ENCODE peak calls at places on chromosomes 12 and 14, in four cellular contexts. A is HT1080, Z is mesendoderm, X is T-helper 2 cell. O is an unnamed sample.

GRCh38 chr14:84825481-84825880 is 704.5 kb upstream of the FLRT2 start:
- DNase-seq in A (peak), Z (peak), X (no peak), O (peak)

GRCh38 chr12:116759783-116760581 is 21.9 kb downstream of the RNFT2 start:
- DNase-seq in A (no peak), Z (peak), X (no peak), O (no peak)

GRCh38 chr14:83842536-83842935 is 1687.4 kb upstream of the FLRT2 start:
- DNase-seq in A (no peak), Z (no peak), X (no peak), O (no peak)

GRCh38 chr14:22003471-22003870 is 329.9 kb upstream of the OR4E1 start:
- DNase-seq in A (no peak), Z (no peak), X (no peak), O (no peak)

GRCh38 chr14:52013984-52014600 is 24.7 kb downstream of the RTRAF start:
- DNase-seq in A (no peak), Z (peak), X (no peak), O (no peak)

GRCh38 chr12:130716918-130717306 is 813 bp upstream of the RIMBP2 start:
- DNase-seq in A (no peak), Z (peak), X (no peak), O (no peak)

GRCh38 chr12:6237830-6238229 is 37.6 kb downstream of the CD9 start:
- DNase-seq in A (no peak), Z (no peak), X (no peak), O (no peak)

GRCh38 chr14:99635116-99635515 is 9.8 kb upstream of the HHIPL1 start:
- DNase-seq in A (no peak), Z (no peak), X (no peak), O (no peak)

GRCh38 chr14:49134940-49135339 is 451.2 kb downstream of the RPS29 start:
- DNase-seq in A (peak), Z (peak), X (no peak), O (no peak)

GRCh38 chr12:52211716-52212585 is 20.1 kb upstream of the KRT80 start:
- DNase-seq in A (no peak), Z (no peak), X (no peak), O (no peak)

GRCh38 chr12:122888232-122888752 is 7.6 kb downstream of the VPS37B start:
- DNase-seq in A (peak), Z (peak), X (no peak), O (peak)

GRCh38 chr14:104341532-104342434 is 203.4 kb downstream of the KIF26A start:
- DNase-seq in A (peak), Z (peak), X (no peak), O (no peak)

GRCh38 chr12:109714141-109714912 is 702 bp downstream of the FAM222A start:
- DNase-seq in A (peak), Z (peak), X (peak), O (no peak)

GRCh38 chr12:42261708-42262107 is 23.7 kb upstream of the YAF2 start:
- DNase-seq in A (no peak), Z (no peak), X (no peak), O (no peak)

GRCh38 chr12:132396657-132397056 is 67.3 kb upstream of the GALNT9 start:
- DNase-seq in A (no peak), Z (no peak), X (no peak), O (no peak)

GRCh38 chr12:122184522-122184921 is 1.6 kb downstream of the LRRC43 start:
- DNase-seq in A (no peak), Z (no peak), X (no peak), O (no peak)

GRCh38 chr12:46266382-46266791 is 2.5 kb downstream of the SLC38A1 start:
- DNase-seq in A (peak), Z (peak), X (no peak), O (peak)

GRCh38 chr12:132214906-132215643 is 70.8 kb downstream of the NOC4L start:
- DNase-seq in A (no peak), Z (no peak), X (no peak), O (no peak)

GRCh38 chr12:93111791-93112208 is 182.7 kb upstream of the EEA1 start:
- DNase-seq in A (no peak), Z (no peak), X (no peak), O (peak)

GRCh38 chr12:14928946-14929345 is 9.4 kb downstream of the ERP27 start:
- DNase-seq in A (no peak), Z (peak), X (no peak), O (peak)

GRCh38 chr14:38250316-38250715 is 5.6 kb downstream of the CLEC14A start:
- DNase-seq in A (no peak), Z (no peak), X (no peak), O (no peak)

GRCh38 chr12:95721320-95721719 is 69.2 kb downstream of the NTN4 start:
- DNase-seq in A (no peak), Z (peak), X (no peak), O (peak)

GRCh38 chr12:53985900-53986685 is 1.1 kb downstream of the HOXC10 start:
- DNase-seq in A (peak), Z (no peak), X (no peak), O (no peak)

GRCh38 chr12:91361864-91362263 is 179.2 kb upstream of the DCN start:
- DNase-seq in A (peak), Z (peak), X (no peak), O (peak)

GRCh38 chr12:18320036-18320617 is 58.8 kb downstream of the PIK3C2G start:
- DNase-seq in A (peak), Z (peak), X (no peak), O (peak)

GRCh38 chr14:69804902-69805301 is 7.9 kb upstream of the SLC10A1 start:
- DNase-seq in A (no peak), Z (no peak), X (no peak), O (no peak)

GRCh38 chr14:99573000-99573330 is 31.0 kb downstream of the CCDC85C start:
- DNase-seq in A (no peak), Z (no peak), X (no peak), O (no peak)

GRCh38 chr12:51403744-51404143 is 12.5 kb upstream of the GALNT6 start:
- DNase-seq in A (no peak), Z (no peak), X (no peak), O (no peak)

GRCh38 chr12:111864935-111865334 is 22.9 kb downstream of the MAPKAPK5 start:
- DNase-seq in A (no peak), Z (no peak), X (no peak), O (no peak)

GRCh38 chr12:108532061-108532848 is 17.2 kb downstream of the FICD start:
- DNase-seq in A (no peak), Z (no peak), X (no peak), O (no peak)

GRCh38 chr12:52052471-52053186 is 1.4 kb downstream of the NR4A1 start:
- DNase-seq in A (no peak), Z (peak), X (no peak), O (peak)

GRCh38 chr14:28766505-28767238 is at the start of gene FOXG1:
- DNase-seq in A (no peak), Z (peak), X (no peak), O (no peak)

GRCh38 chr12:38887770-38888169 is 17.6 kb downstream of the CPNE8 start:
- DNase-seq in A (no peak), Z (no peak), X (no peak), O (no peak)

GRCh38 chr12:116924558-116925453 is 14.1 kb downstream of the FBXW8 start:
- DNase-seq in A (peak), Z (peak), X (peak), O (peak)

O was measured in bronchial epithelial cell.